ENCODE peak calls at places on chromosomes 11 and 22, in ten cellular contexts. L, R, M, J, H, V, C, S, T and K are unnamed samples.

GRCh38 chr11:26187639-26188038 is 144.3 kb upstream of the ANO3 start:
- DNase-seq in L (no peak), R (no peak), M (peak; percentile 87), J (no peak), H (peak; percentile 35), V (peak; percentile 5), C (peak; percentile 45), S (no peak), T (no peak), K (peak; percentile 36)

GRCh38 chr11:128772814-128773213 is 78.9 kb downstream of the FLI1 start:
- DNase-seq in L (no peak), R (peak; percentile 74), M (no peak), J (peak; percentile 67), H (no peak), V (no peak), C (no peak), S (peak; percentile 71), T (peak; percentile 81), K (no peak)

GRCh38 chr11:45436118-45436517 is 150.0 kb upstream of the SYT13 start:
- DNase-seq in L (no peak), R (no peak), M (no peak), J (no peak), H (no peak), V (no peak), C (no peak), S (no peak), T (no peak), K (no peak)

GRCh38 chr22:43980996-43981395 is 25.8 kb downstream of the SAMM50 start:
- DNase-seq in L (no peak), R (no peak), M (no peak), J (no peak), H (no peak), V (no peak), C (no peak), S (no peak), T (no peak), K (no peak)

GRCh38 chr11:35141034-35141433 is 2.1 kb downstream of the CD44 start:
- DNase-seq in L (no peak), R (no peak), M (no peak), J (no peak), H (no peak), V (no peak), C (no peak), S (no peak), T (no peak), K (no peak)

GRCh38 chr11:122360875-122361274 is 244.9 kb upstream of the BLID start:
- DNase-seq in L (no peak), R (no peak), M (no peak), J (no peak), H (no peak), V (no peak), C (no peak), S (no peak), T (no peak), K (peak; percentile 36)

GRCh38 chr11:46719048-46719542 is at the start of gene F2:
- DNase-seq in L (no peak), R (no peak), M (no peak), J (no peak), H (no peak), V (no peak), C (no peak), S (no peak), T (no peak), K (no peak)

GRCh38 chr22:32649515-32650200 is 151.8 kb upstream of the TIMP3 start:
- DNase-seq in L (peak; percentile 80), R (peak; percentile 76), M (no peak), J (no peak), H (no peak), V (no peak), C (no peak), S (no peak), T (no peak), K (no peak)

GRCh38 chr11:100847696-100848216 is 160.7 kb downstream of the ARHGAP42 start:
- DNase-seq in L (no peak), R (no peak), M (no peak), J (no peak), H (no peak), V (no peak), C (no peak), S (no peak), T (no peak), K (no peak)

GRCh38 chr22:38097557-38098409 is 12.7 kb downstream of the BAIAP2L2 start:
- DNase-seq in L (no peak), R (no peak), M (peak; percentile 52), J (no peak), H (peak; percentile 46), V (no peak), C (no peak), S (peak; percentile 56), T (no peak), K (no peak)

GRCh38 chr11:66136752-66137123 is 66.7 kb downstream of the PACS1 start:
- DNase-seq in L (no peak), R (no peak), M (peak; percentile 68), J (no peak), H (no peak), V (no peak), C (no peak), S (no peak), T (no peak), K (peak; percentile 40)

GRCh38 chr22:34038801-34039200 is 118.5 kb upstream of the LARGE1 start:
- DNase-seq in L (no peak), R (no peak), M (no peak), J (no peak), H (no peak), V (no peak), C (no peak), S (no peak), T (no peak), K (no peak)

GRCh38 chr11:5596611-5597201 is at the start of gene TRIM6:
- DNase-seq in L (peak; percentile 67), R (peak; percentile 80), M (peak; percentile 70), J (no peak), H (peak; percentile 70), V (no peak), C (no peak), S (peak; percentile 74), T (peak; percentile 82), K (peak; percentile 63)

GRCh38 chr11:45149483-45150056 is 3.1 kb downstream of the PRDM11 start:
- DNase-seq in L (no peak), R (no peak), M (no peak), J (no peak), H (no peak), V (no peak), C (no peak), S (no peak), T (no peak), K (no peak)

GRCh38 chr22:36015806-36016519 is 12.7 kb downstream of the RBFOX2 start:
- DNase-seq in L (no peak), R (no peak), M (no peak), J (no peak), H (no peak), V (no peak), C (no peak), S (no peak), T (no peak), K (no peak)

GRCh38 chr22:36014539-36015072 is 14.0 kb downstream of the RBFOX2 start:
- DNase-seq in L (no peak), R (no peak), M (no peak), J (no peak), H (no peak), V (no peak), C (no peak), S (no peak), T (no peak), K (no peak)

GRCh38 chr22:36017661-36018091 is 10.9 kb downstream of the RBFOX2 start:
- DNase-seq in L (no peak), R (no peak), M (no peak), J (no peak), H (no peak), V (no peak), C (no peak), S (no peak), T (no peak), K (no peak)

GRCh38 chr22:36016656-36017055 is 12.0 kb downstream of the RBFOX2 start:
- DNase-seq in L (no peak), R (no peak), M (peak; percentile 45), J (no peak), H (no peak), V (no peak), C (no peak), S (no peak), T (no peak), K (no peak)

GRCh38 chr22:36015155-36015805 is 13.3 kb downstream of the RBFOX2 start:
- DNase-seq in L (no peak), R (no peak), M (no peak), J (no peak), H (no peak), V (no peak), C (no peak), S (no peak), T (no peak), K (no peak)
- H3K4me3 ChIP-seq in L (no peak overlapping the region), R (no peak overlapping the region), M (no peak overlapping the region), J (no peak overlapping the region), H (no peak overlapping the region), V (no peak overlapping the region), C (no peak overlapping the region), S (no peak overlapping the region), T (no peak overlapping the region), K (no peak overlapping the region)

GRCh38 chr11:74459584-74459983 is 7.8 kb downstream of the KCNE3 start:
- DNase-seq in L (peak; percentile 16), R (no peak), M (peak; percentile 34), J (no peak), H (no peak), V (no peak), C (no peak), S (no peak), T (no peak), K (no peak)
- H3K4me3 ChIP-seq in L (no peak overlapping the region), R (no peak overlapping the region), M (no peak overlapping the region), J (no peak overlapping the region), H (no peak overlapping the region), V (no peak overlapping the region), C (no peak overlapping the region), S (no peak overlapping the region), T (peak overlapping the region; percentile 52), K (no peak overlapping the region)

GRCh38 chr22:46097268-46097900 is 52.9 kb upstream of the PPARA start:
- DNase-seq in L (no peak), R (no peak), M (no peak), J (no peak), H (no peak), V (no peak), C (no peak), S (no peak), T (no peak), K (no peak)
- H3K4me3 ChIP-seq in L (no peak overlapping the region), R (no peak overlapping the region), M (no peak overlapping the region), J (no peak overlapping the region), H (no peak overlapping the region), V (no peak overlapping the region), C (no peak overlapping the region), S (no peak overlapping the region), T (no peak overlapping the region), K (no peak overlapping the region)

DNA sequence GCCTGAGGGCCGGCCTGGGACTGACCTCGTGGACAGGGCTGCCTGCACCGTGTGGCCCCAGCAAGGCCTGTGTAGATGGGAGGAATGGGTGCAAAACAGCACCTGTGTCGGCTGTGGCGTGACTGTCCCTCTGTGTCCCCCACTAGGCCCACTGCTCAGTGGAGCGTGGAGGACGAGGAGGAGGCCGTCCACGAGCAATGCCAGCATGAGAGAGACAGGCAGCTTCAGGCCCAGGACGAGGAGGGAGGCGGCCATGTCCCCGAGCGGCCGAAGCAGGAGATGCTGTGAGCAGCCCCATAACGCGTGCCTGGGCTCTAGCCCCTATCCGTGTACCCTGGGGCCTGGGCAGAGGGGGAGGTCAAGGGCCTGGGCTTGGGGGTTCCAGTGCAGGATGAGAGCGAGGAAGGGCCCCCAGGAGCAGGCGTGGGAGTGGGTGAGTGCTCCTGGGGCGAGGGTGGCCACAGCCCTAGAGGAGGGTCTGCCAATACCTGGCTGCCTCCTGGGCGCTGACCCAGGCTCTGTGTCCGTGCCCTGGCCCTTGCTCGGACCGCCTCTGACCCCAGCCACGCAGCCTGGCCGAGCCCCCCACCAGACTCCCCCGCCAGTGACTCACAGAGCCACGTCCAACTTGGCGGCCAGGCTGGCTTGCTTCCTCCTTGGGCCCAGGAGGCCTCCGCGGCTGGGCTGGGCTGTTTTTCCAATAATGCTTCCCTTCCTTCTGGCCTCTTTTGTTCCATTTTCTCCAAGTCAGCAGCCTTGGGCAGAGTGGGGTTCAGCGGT is 11.6 kb downstream of the PRR33 start:
- DNase-seq in L (peak; percentile 86), R (peak; percentile 83), M (peak; percentile 71), J (peak; percentile 46), H (peak; percentile 59), V (no peak), C (no peak), S (peak; percentile 95), T (peak; percentile 64), K (no peak)
- H3K4me3 ChIP-seq in L (no peak overlapping the region), R (no peak overlapping the region), M (no peak overlapping the region), J (no peak overlapping the region), H (no peak overlapping the region), V (no peak overlapping the region), C (no peak overlapping the region), S (no peak overlapping the region), T (no peak overlapping the region), K (no peak overlapping the region)